ENCODE peak calls at places on chromosomes 7 and 10, in five cellular contexts. S is cardiac fibroblast; U is activated effector memory CD4-positive, alpha-beta T cell treated with Interleukin-2 at 50 U/mL for 16 hours; Y is T-helper 2 cell; I is effector CD4-positive, alpha-beta T cell. O is an unnamed sample.

GRCh38 chr7:28240466-28240865 is 59.9 kb upstream of the JAZF1 start:
- DNase-seq in S (no peak), U (no peak), Y (no peak), I (no peak), O (no peak)

GRCh38 chr7:22943997-22944396 is 69.9 kb downstream of the HYCC1 start:
- DNase-seq in S (peak), U (no peak), Y (no peak), I (no peak), O (no peak)

GRCh38 chr7:103810112-103810744 is 179.2 kb downstream of the RELN start:
- DNase-seq in S (no peak), U (no peak), Y (no peak), I (no peak), O (no peak)

GRCh38 chr10:55500931-55501559 is 700.0 kb upstream of the PCDH15 start:
- DNase-seq in S (peak), U (no peak), Y (no peak), I (no peak), O (no peak)

GRCh38 chr10:11573497-11573896 is 38.0 kb downstream of the USP6NL start:
- DNase-seq in S (peak), U (no peak), Y (no peak), I (no peak), O (no peak)

GRCh38 chr7:71829499-71829898 is 582.6 kb downstream of the CALN1 start:
- DNase-seq in S (no peak), U (no peak), Y (no peak), I (no peak), O (no peak)

GRCh38 chr10:117942261-117942660 is 104.5 kb downstream of the RAB11FIP2 start:
- DNase-seq in S (no peak), U (no peak), Y (no peak), I (no peak), O (no peak)

GRCh38 chr10:80057171-80057570 is 21.3 kb upstream of the TMEM254 start:
- DNase-seq in S (no peak), U (no peak), Y (no peak), I (no peak), O (no peak)

GRCh38 chr7:121604627-121605296 is 208.7 kb upstream of the FAM3C start:
- DNase-seq in S (peak), U (no peak), Y (no peak), I (no peak), O (no peak)

GRCh38 chr7:97272237-97272975 is 154.9 kb downstream of the SDHAF3 start:
- DNase-seq in S (no peak), U (no peak), Y (no peak), I (no peak), O (no peak)

GRCh38 chr10:78861456-78862327 is 207.1 kb upstream of the ZMIZ1 start:
- DNase-seq in S (no peak), U (no peak), Y (no peak), I (no peak), O (no peak)

O was measured in CD8-positive, alpha-beta memory T cell.